ENCODE peak calls at places on chromosomes 4 and X, in five cellular contexts. K is CD8-positive, alpha-beta memory T cell; A is psoas muscle; O is Panc1; I is mesendoderm. M is an unnamed sample. For H3K4me1, the result is how much of the 10 kb centered on the place peaks cover.

GRCh38 chr4:16715482-16715881 is 183.0 kb downstream of the LDB2 start:
- DNase-seq in K (no peak), A (no peak), O (no peak), I (no peak), M (no peak)

GRCh38 chr4:32499176-32499575 is 1779.0 kb downstream of the PCDH7 start:
- DNase-seq in K (no peak), A (no peak), O (no peak), I (no peak), M (no peak)

GRCh38 chr4:99447079-99447478 is 11.9 kb upstream of the ADH7 start:
- DNase-seq in K (no peak), A (no peak), O (no peak), I (peak), M (no peak)

GRCh38 chr4:24473309-24473721 is 111.0 kb downstream of the DHX15 start:
- DNase-seq in K (no peak), A (peak), O (no peak), I (peak), M (no peak)

GRCh38 chr4:42369489-42369888 is 27.8 kb upstream of the SHISA3 start:
- DNase-seq in K (no peak), A (no peak), O (no peak), I (no peak), M (no peak)

GRCh38 chrX:9055354-9055753 is 21.4 kb upstream of the FAM9B start:
- DNase-seq in K (no peak), A (no peak), O (no peak), I (no peak), M (no peak)

GRCh38 chr4:15343581-15343980 is 84.3 kb upstream of the C1QTNF7 start:
- DNase-seq in K (no peak), A (no peak), O (no peak), I (no peak), M (no peak)

GRCh38 chrX:13956998-13957397 is 72.7 kb downstream of the GEMIN8 start:
- DNase-seq in K (no peak), A (no peak), O (no peak), I (no peak), M (no peak)

GRCh38 chr4:155367608-155368007 is 9.2 kb downstream of the MAP9 start:
- DNase-seq in K (no peak), A (no peak), O (no peak), I (no peak), M (no peak)

GRCh38 chr4:150078996-150079581 is 844 bp downstream of the DCLK2 start:
- DNase-seq in K (no peak), A (peak), O (no peak), I (peak), M (no peak)

GRCh38 chr4:43560047-43560446 is 667.5 kb downstream of the GRXCR1 start:
- DNase-seq in K (no peak), A (no peak), O (no peak), I (no peak), M (no peak)

GRCh38 chr4:172141025-172141424 is 327.8 kb downstream of the GALNTL6 start:
- DNase-seq in K (no peak), A (no peak), O (no peak), I (no peak), M (no peak)

GRCh38 chr4:2060578-2061207 is 1.6 kb downstream of the NAT8L start:
- DNase-seq in K (no peak), A (peak), O (no peak), I (peak), M (no peak)

GRCh38 chrX:1592863-1593201 is 1.4 kb downstream of the AKAP17A start:
- DNase-seq in K (no peak), A (no peak), O (no peak), I (no peak), M (no peak)

GRCh38 chr4:82715731-82716617 is 82.6 kb downstream of the SCD5 start:
- DNase-seq in K (no peak), A (no peak), O (no peak), I (peak), M (no peak)

GRCh38 chr4:41525129-41525528 is 12.8 kb upstream of the LIMCH1 start:
- DNase-seq in K (no peak), A (no peak), O (no peak), I (peak), M (no peak)

GRCh38 chr4:2949782-2950125 is 13.5 kb downstream of the NOP14 start:
- DNase-seq in K (no peak), A (no peak), O (no peak), I (no peak), M (no peak)

GRCh38 chr4:76256032-76256431 is 4.5 kb downstream of the FAM47E start:
- DNase-seq in K (no peak), A (no peak), O (no peak), I (no peak), M (no peak)

GRCh38 chrX:140524556-140524955 is 19.7 kb upstream of the SOX3 start:
- DNase-seq in K (no peak), A (no peak), O (no peak), I (peak), M (no peak)

GRCh38 chr4:77349796-77350195 is 192.8 kb downstream of the CCNG2 start:
- DNase-seq in K (no peak), A (no peak), O (no peak), I (no peak), M (no peak)

GRCh38 chrX:74080165-74080564 is 223.8 kb upstream of the ZCCHC13 start:
- DNase-seq in K (no peak), A (no peak), O (no peak), I (no peak), M (no peak)

GRCh38 chr4:70994387-70995099 is 1.1 kb downstream of the DCK start:
- DNase-seq in K (no peak), A (no peak), O (no peak), I (no peak), M (no peak)

GRCh38 chr4:70991596-70991995 is 1.9 kb upstream of the DCK start:
- DNase-seq in K (no peak), A (no peak), O (no peak), I (peak), M (no peak)

GRCh38 chr4:70994069-70994366 is 569 bp downstream of the DCK start:
- DNase-seq in K (no peak), A (no peak), O (no peak), I (no peak), M (no peak)

GRCh38 chr4:70993181-70994068 is at the start of gene DCK:
- DNase-seq in K (peak), A (peak), O (peak), I (peak), M (peak)

DNA sequence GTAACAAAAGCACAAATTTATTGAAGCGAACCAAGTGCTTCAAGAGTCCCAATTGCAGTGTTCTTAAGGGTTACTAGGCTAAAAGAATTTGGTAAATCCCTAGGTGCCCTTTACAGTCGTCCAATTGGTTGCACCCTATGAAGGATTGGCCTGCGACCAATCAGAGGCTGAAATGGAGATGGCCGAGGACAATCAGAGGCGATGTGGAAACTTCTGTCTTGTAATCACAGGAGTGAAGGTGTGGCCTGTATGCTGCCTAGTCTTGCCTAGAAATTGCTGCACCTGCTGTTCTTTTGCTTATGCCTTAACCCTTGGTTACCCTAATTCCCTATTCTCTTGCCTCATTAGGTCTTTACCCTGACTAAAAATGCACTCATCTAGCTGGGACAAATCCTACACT is 1.1 kb upstream of the DCK start:
- DNase-seq in K (no peak), A (no peak), O (no peak), I (peak), M (no peak)
- H3K4me3 ChIP-seq in K (no peak), A (peak), O (peak), I (no peak), M (no peak)

GRCh38 chr4:74109894-74110605 is 11.1 kb upstream of the CXCL2 start:
- DNase-seq in K (no peak), A (no peak), O (no peak), I (no peak), M (no peak)
- H3K4me1 ChIP-seq in K (under half), A (under half), O (under half), I (under half), M (under half)

GRCh38 chr4:143287571-143287923 is 49.1 kb upstream of the GAB1 start:
- DNase-seq in K (no peak), A (no peak), O (no peak), I (peak), M (no peak)
- H3K27ac ChIP-seq in K (no peak), A (peak), O (no peak), I (no peak), M (no peak)

GRCh38 chr4:159197885-159198269 is 95.0 kb downstream of the RAPGEF2 start:
- DNase-seq in K (no peak), A (no peak), O (no peak), I (no peak), M (no peak)
- H3K4me3 ChIP-seq in K (no peak), A (peak), O (no peak), I (no peak), M (no peak)

DNA sequence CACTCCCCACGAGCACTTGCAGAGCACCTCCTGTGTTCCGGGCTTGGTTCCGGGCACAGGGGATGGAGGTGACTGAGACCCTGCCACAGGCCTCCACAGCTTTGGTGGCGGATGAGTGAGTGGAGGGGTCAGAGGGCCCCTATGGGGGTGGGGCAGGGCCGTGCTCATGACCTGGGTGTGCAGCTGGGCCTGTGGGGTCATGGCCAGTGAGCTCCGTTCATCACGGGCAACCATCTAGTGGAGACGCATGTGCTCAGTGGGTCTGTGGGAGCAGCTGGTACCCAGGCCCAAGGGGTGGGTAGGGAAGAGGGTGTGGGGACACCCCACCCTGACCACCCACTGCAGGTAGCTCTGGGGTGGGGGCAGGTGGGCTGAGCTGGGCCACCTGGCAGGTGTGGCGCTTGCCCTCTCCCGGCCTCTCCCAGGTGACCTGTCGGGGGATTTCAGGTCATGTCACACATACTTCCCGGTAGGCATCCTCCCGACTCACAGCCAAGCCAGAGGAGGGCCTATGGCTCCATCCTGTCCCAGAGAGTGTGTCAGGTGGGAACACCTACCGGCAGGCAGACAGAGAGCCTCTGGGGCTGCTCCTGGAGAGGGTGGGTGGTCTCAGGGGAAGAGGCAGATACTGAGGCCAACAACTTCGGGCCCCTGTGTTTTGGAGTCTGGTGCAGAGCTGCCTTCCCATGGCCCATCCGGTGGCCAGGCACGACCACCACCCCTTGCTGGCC is 3.6 kb downstream of the PSAPL1 start:
- DNase-seq in K (no peak), A (no peak), O (no peak), I (no peak), M (no peak)
- H3K4me1 ChIP-seq in K (under half), A (under half), O (under half), I (under half), M (under half)

GRCh38 chrX:12400218-12400617 is 261.9 kb downstream of the FRMPD4 start:
- DNase-seq in K (no peak), A (no peak), O (no peak), I (no peak), M (no peak)

GRCh38 chrX:12401252-12401651 is 263.0 kb downstream of the FRMPD4 start:
- DNase-seq in K (no peak), A (no peak), O (no peak), I (no peak), M (no peak)

GRCh38 chrX:12396584-12396983 is 258.3 kb downstream of the FRMPD4 start:
- DNase-seq in K (no peak), A (no peak), O (no peak), I (no peak), M (no peak)
- H3K27ac ChIP-seq in K (no peak), A (no peak), O (no peak), I (no peak), M (no peak)